ENCODE peak calls at places on chromosomes 11 and 22, in seven cellular contexts. D, P, R, J, B, H and M are unnamed samples.

GRCh38 chr22:35761037-35761436 is 43.4 kb downstream of the APOL5 start:
- DNase-seq in D (peak), P (no peak), R (no peak), J (no peak), B (no peak), H (no peak), M (no peak)

GRCh38 chr11:74330065-74330858 is 18.8 kb upstream of the P4HA3 start:
- DNase-seq in D (no peak), P (no peak), R (no peak), J (no peak), B (no peak), H (peak), M (no peak)

GRCh38 chr11:57464343-57465181 is 4.2 kb downstream of the RTN4RL2 start:
- DNase-seq in D (no peak), P (no peak), R (no peak), J (no peak), B (no peak), H (no peak), M (no peak)

GRCh38 chr22:19422440-19423301 is 8.9 kb downstream of the HIRA start:
- DNase-seq in D (no peak), P (no peak), R (no peak), J (no peak), B (no peak), H (no peak), M (no peak)

GRCh38 chr11:47333526-47333845 is 19.0 kb downstream of the MYBPC3 start:
- DNase-seq in D (no peak), P (no peak), R (no peak), J (no peak), B (no peak), H (no peak), M (no peak)

GRCh38 chr11:45313211-45313865 is 27.2 kb upstream of the SYT13 start:
- DNase-seq in D (no peak), P (no peak), R (no peak), J (no peak), B (no peak), H (no peak), M (no peak)

GRCh38 chr22:33271390-33272161 is 213.4 kb upstream of the SYN3 start:
- DNase-seq in D (no peak), P (peak), R (no peak), J (peak), B (no peak), H (no peak), M (peak)

GRCh38 chr11:108666373-108666772 is 1.5 kb downstream of the DDX10 start:
- DNase-seq in D (no peak), P (no peak), R (no peak), J (no peak), B (no peak), H (no peak), M (no peak)

GRCh38 chr11:6453152-6453551 is 12.4 kb upstream of the HPX start:
- DNase-seq in D (no peak), P (no peak), R (no peak), J (no peak), B (no peak), H (no peak), M (no peak)

GRCh38 chr11:12091957-12092558 is 18.3 kb upstream of the MICAL2 start:
- DNase-seq in D (no peak), P (no peak), R (no peak), J (peak), B (no peak), H (no peak), M (no peak)

GRCh38 chr11:113951487-113951886 is 23.4 kb upstream of the HTR3A start:
- DNase-seq in D (no peak), P (no peak), R (no peak), J (no peak), B (no peak), H (no peak), M (no peak)

GRCh38 chr22:26466196-26466595 is 17.4 kb downstream of the HPS4 start:
- DNase-seq in D (no peak), P (no peak), R (no peak), J (no peak), B (no peak), H (peak), M (peak)

GRCh38 chr11:112858289-112859023 is 102.8 kb upstream of the NCAM1 start:
- DNase-seq in D (no peak), P (no peak), R (no peak), J (no peak), B (no peak), H (no peak), M (no peak)

GRCh38 chr11:86116386-86116726 is 47.5 kb upstream of the PICALM start:
- DNase-seq in D (no peak), P (no peak), R (no peak), J (no peak), B (no peak), H (peak), M (no peak)

GRCh38 chr22:37331811-37332536 is 49.7 kb downstream of the CYTH4 start:
- DNase-seq in D (no peak), P (no peak), R (no peak), J (no peak), B (no peak), H (no peak), M (no peak)
- TF ChIP-seq CTCF in D (no peak), P (no peak), R (no peak), J (no peak), B (no peak), H (no peak), M (no peak)

GRCh38 chr22:30289980-30290313 is 642 bp upstream of the CASTOR1 start:
- DNase-seq in D (no peak), P (no peak), R (no peak), J (no peak), B (no peak), H (no peak), M (no peak)
- TF ChIP-seq CTCF in D (no peak), P (no peak), R (no peak), J (no peak), B (no peak), H (no peak), M (no peak)

DNA sequence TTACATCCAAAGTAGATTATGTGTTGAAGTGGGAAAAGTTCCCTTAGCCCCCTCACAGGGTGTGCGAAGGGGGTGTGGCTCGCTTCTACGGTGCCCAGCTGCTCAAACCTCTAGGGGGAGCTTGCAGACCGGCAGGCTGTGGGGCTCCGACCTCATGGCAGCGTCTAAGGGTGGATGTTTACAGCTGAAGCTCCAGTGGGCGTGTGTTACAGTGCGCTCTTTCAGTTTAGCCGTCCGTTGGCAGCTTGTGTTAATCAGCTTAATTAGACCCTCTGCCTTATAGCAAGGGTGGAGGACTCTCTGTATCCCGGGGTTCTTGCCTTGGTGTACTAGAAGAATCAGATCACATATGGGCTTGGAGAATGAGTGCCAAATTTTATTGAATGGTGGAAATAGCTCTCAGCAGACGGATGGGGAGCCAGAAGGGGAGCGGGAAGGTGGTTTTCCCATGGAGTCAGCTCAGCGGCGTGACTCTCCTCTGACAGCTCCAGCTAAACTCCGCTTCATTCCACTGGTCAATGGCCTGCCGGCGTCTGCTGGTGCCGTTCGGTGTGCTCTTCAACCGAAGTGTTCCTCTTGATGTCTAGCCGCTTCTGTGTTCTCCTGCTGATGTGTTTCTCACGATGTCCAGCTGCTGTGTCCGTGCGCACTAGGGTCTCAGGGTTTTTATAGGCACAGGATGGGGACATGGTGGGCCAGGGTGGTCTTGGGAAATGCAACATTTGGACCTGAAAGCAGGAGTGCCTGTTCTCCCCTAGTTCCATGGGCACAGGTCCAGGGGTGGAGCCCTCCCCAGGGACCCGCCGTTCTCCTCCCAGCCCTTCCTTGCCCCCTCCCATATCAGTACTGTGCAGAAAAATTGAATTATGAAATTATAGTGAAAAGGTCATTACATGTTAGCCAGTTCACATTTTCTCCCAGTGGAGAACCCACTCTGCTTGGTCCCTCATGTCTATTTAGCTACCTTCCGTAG is 28.6 kb upstream of the OR10G7 start:
- DNase-seq in D (peak), P (no peak), R (peak), J (peak), B (no peak), H (peak), M (no peak)
- TF ChIP-seq CTCF in D (peak), P (peak), R (peak), J (peak), B (peak), H (peak), M (peak)

GRCh38 chr11:9363954-9364912 is 20.2 kb upstream of the IPO7 start:
- DNase-seq in D (peak), P (peak), R (peak), J (peak), B (peak), H (peak), M (peak)
- TF ChIP-seq CTCF in D (no peak), P (no peak), R (no peak), J (no peak), B (no peak), H (no peak), M (no peak)

GRCh38 chr22:46583571-46583970 is 36.6 kb upstream of the GRAMD4 start:
- DNase-seq in D (no peak), P (peak), R (no peak), J (peak), B (no peak), H (no peak), M (no peak)
- TF ChIP-seq CTCF in D (no peak), P (no peak), R (no peak), J (no peak), B (no peak), H (no peak), M (no peak)

DNA sequence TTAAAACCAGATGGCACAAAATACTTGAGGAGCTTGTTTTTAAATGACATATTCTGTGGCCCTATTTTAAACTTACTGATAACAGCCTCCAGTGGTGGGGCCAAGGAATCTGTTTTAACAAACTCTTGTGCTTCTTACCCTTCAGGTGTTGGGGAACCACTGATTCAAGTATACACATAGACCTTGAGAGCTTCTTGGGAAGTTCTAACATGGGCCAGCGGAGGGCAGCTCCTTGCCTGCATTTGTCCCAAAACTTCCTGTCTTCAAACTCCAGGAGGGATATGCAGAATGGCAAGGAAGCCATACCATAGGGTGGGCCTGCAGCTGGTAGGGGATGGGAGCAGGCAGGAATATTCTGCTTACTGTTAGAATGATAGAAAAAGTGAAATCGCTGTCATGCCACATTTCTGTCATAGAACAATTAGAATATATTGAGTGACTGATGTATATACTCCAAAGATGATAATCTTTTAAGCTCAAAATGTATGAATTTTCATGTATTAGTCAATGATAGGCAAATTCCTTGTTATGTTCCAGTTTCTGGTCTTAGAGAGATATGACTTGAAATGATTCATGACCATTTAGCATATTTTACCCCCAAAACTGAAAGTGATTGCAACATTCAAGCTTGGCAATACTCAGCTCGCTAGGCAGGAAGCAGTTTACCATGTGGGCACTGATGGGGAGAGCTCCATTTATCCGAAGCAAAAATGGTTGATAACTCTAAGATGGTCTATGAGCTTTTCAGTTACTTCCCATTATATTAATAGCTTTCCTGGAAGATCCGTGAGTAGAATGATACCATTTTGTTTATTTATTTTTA is 9.2 kb downstream of the EXT2 start:
- DNase-seq in D (no peak), P (no peak), R (no peak), J (no peak), B (no peak), H (no peak), M (no peak)
- TF ChIP-seq CTCF in D (peak), P (no peak), R (no peak), J (no peak), B (no peak), H (peak), M (no peak)

GRCh38 chr22:23178512-23179254 is 1.6 kb upstream of the BCR start:
- DNase-seq in D (peak), P (peak), R (peak), J (peak), B (no peak), H (peak), M (peak)
- TF ChIP-seq CTCF in D (peak), P (peak), R (peak), J (peak), B (peak), H (peak), M (peak)